ENCODE peak calls at places on chromosomes 12 and 14, in eight cellular contexts. N, B, Y, C, H, S, D and W are unnamed samples.
A peak's percentile ranks its signal among the peaks of the same experiment; 100 is the strongest.

GRCh38 chr14:48398675-48399282 is 723.4 kb upstream of the MDGA2 start:
- DNase-seq in H (peak; percentile 77), S (no peak), Y (peak; percentile 65), B (no peak), N (no peak), D (no peak), C (no peak), W (peak; percentile 81)

GRCh38 chr12:120649442-120650248 is 9.2 kb downstream of the CABP1 start:
- DNase-seq in N (no peak), Y (peak; percentile 77), S (no peak), D (no peak), H (no peak), C (no peak), B (no peak), W (peak; percentile 31)

GRCh38 chr12:109131522-109132050 is 15.2 kb downstream of the ACACB start:
- DNase-seq in D (no peak), C (no peak), B (no peak), N (no peak), S (no peak), H (no peak), Y (peak; percentile 73), W (no peak)

GRCh38 chr12:94763461-94763860 is 113.1 kb upstream of the TMCC3 start:
- DNase-seq in Y (no peak), D (no peak), S (no peak), H (no peak), B (no peak), C (no peak), N (no peak), W (peak; percentile 23)

GRCh38 chr14:68544150-68544892 is 248.5 kb downstream of the ZFP36L1 start:
- DNase-seq in N (no peak), B (peak; percentile 90), Y (no peak), S (no peak), C (peak; percentile 54), D (no peak), H (peak; percentile 29), W (no peak)

GRCh38 chr12:82682851-82683261 is 3.9 kb upstream of the TMTC2 start:
- DNase-seq in C (no peak), D (no peak), S (no peak), N (no peak), B (no peak), Y (no peak), H (no peak), W (no peak)

GRCh38 chr14:100391182-100391581 is 68.0 kb downstream of the SLC25A47 start:
- DNase-seq in Y (no peak), N (no peak), B (no peak), D (no peak), C (no peak), H (no peak), S (no peak), W (no peak)

GRCh38 chr14:90871605-90872233 is 55.5 kb upstream of the TTC7B start:
- DNase-seq in B (no peak), N (no peak), C (no peak), D (no peak), S (no peak), Y (no peak), H (no peak), W (no peak)

GRCh38 chr12:41521872-41522379 is 333.8 kb downstream of the PDZRN4 start:
- DNase-seq in C (no peak), D (no peak), S (no peak), Y (peak; percentile 96), N (no peak), H (peak; percentile 89), B (no peak), W (peak; percentile 19)